ENCODE peak calls at places on chromosomes 3 and 15, in four cellular contexts. Q is CD4-positive, CD25-positive, alpha-beta regulatory T cell; J is right cardiac atrium; R is H9. X is an unnamed sample.

GRCh38 chr3:161096771-161097367 is 8.3 kb downstream of the B3GALNT1 start:
- DNase-seq in R (peak; percentile 61), J (no peak), Q (no peak), X (no peak)

GRCh38 chr3:133393204-133393603 is 6.7 kb upstream of the BFSP2 start:
- DNase-seq in Q (no peak), J (no peak), R (no peak), X (no peak)

GRCh38 chr3:76040946-76041345 is 255.6 kb upstream of the ZNF717 start:
- DNase-seq in Q (no peak), J (no peak), R (no peak), X (no peak)

GRCh38 chr3:10557783-10558373 is 52.5 kb upstream of the ATP2B2 start:
- DNase-seq in J (no peak), Q (no peak), R (peak; percentile 14), X (no peak)

GRCh38 chr3:188700497-188700896 is 471.3 kb upstream of the TPRG1 start:
- DNase-seq in R (no peak), J (no peak), Q (no peak), X (no peak)

GRCh38 chr3:169811606-169812123 is 1.0 kb upstream of the LRRIQ4 start:
- DNase-seq in J (no peak), Q (peak; percentile 10), R (no peak), X (peak; percentile 25)

GRCh38 chr3:39934696-39935095 is 125.3 kb downstream of the MYRIP start:
- DNase-seq in R (no peak), Q (no peak), J (no peak), X (no peak)

GRCh38 chr3:187777331-187778046 is 32.2 kb upstream of the BCL6 start:
- DNase-seq in J (no peak), R (no peak), Q (peak; percentile 41), X (peak; percentile 22)

GRCh38 chr3:193130576-193130975 is 110.4 kb upstream of the PLAAT1 start:
- DNase-seq in Q (no peak), J (no peak), R (no peak), X (no peak)

GRCh38 chr3:851098-851790 is 241.6 kb upstream of the CNTN6 start:
- DNase-seq in Q (no peak), R (peak; percentile 58), J (no peak), X (no peak)

GRCh38 chr15:88623061-88623460 is 1.9 kb downstream of the AEN start:
- DNase-seq in Q (no peak), R (no peak), J (no peak), X (no peak)

GRCh38 chr3:33131328-33132018 is 17.7 kb downstream of the CRTAP start:
- DNase-seq in Q (peak; percentile 44), R (peak; percentile 74), J (no peak), X (no peak)

GRCh38 chr3:99413504-99413903 is 224.9 kb upstream of the COL8A1 start:
- DNase-seq in J (no peak), R (no peak), Q (no peak), X (no peak)

GRCh38 chr3:165642761-165643432 is 194.3 kb downstream of the BCHE start:
- DNase-seq in Q (no peak), R (no peak), J (no peak), X (no peak)

GRCh38 chr3:117411991-117412390 is 702.4 kb downstream of the TUSC7 start:
- DNase-seq in J (no peak), R (no peak), Q (no peak), X (no peak)

GRCh38 chr3:5238545-5238944 is 51.0 kb downstream of the EDEM1 start:
- DNase-seq in Q (no peak), R (no peak), J (no peak), X (no peak)

GRCh38 chr3:69385723-69386483 is at the start of gene FRMD4B:
- DNase-seq in R (peak; percentile 50), J (peak; percentile 79), Q (no peak), X (peak; percentile 13)

GRCh38 chr15:31046759-31047359 is 54.7 kb downstream of the TRPM1 start:
- DNase-seq in Q (no peak), J (no peak), R (peak; percentile 72), X (no peak)

GRCh38 chr3:45881031-45882022 is 5.0 kb upstream of the CCR9 start:
- DNase-seq in R (no peak), Q (no peak), J (no peak), X (peak; percentile 84)

GRCh38 chr3:4688411-4688810 is 195.3 kb downstream of the ITPR1 start:
- DNase-seq in Q (no peak), R (no peak), J (no peak), X (no peak)

GRCh38 chr15:95409924-95410323 is 920.6 kb upstream of the NR2F2 start:
- DNase-seq in Q (no peak), J (no peak), R (no peak), X (no peak)

GRCh38 chr3:72099331-72100061 is 314.5 kb upstream of the PROK2 start:
- DNase-seq in R (no peak), Q (no peak), J (no peak), X (no peak)

GRCh38 chr3:72100626-72101187 is 315.8 kb upstream of the PROK2 start:
- DNase-seq in R (peak; percentile 79), J (peak; percentile 87), Q (peak; percentile 72), X (peak; percentile 73)

GRCh38 chr3:72101538-72101937 is 316.6 kb upstream of the PROK2 start:
- DNase-seq in J (no peak), R (no peak), Q (no peak), X (no peak)

GRCh38 chr3:72100062-72100511 is 315.1 kb upstream of the PROK2 start:
- DNase-seq in Q (no peak), J (no peak), R (peak; percentile 66), X (no peak)

GRCh38 chr3:72102057-72102711 is 317.2 kb upstream of the PROK2 start:
- DNase-seq in R (no peak), Q (no peak), J (no peak), X (no peak)
- H3K27ac ChIP-seq in R (no peak overlapping the region), Q (no peak overlapping the region), J (no peak overlapping the region), X (no peak overlapping the region)

GRCh38 chr3:13541691-13542090 is 7.2 kb upstream of the FBLN2 start:
- DNase-seq in R (no peak), Q (no peak), J (no peak), X (no peak)
- H3K4me1 ChIP-seq in R (peaks cover 3% of the 10 kb centered on the region), Q (peaks cover 3% of the 10 kb centered on the region), J (peaks cover 11% of the 10 kb centered on the region), X (peaks cover 14% of the 10 kb centered on the region)

GRCh38 chr15:34621675-34622074 is 38.2 kb upstream of the GOLGA8B start:
- DNase-seq in J (no peak), R (no peak), Q (no peak), X (no peak)
- H3K27ac ChIP-seq in J (no peak overlapping the region), R (no peak overlapping the region), Q (no peak overlapping the region), X (no peak overlapping the region)

DNA sequence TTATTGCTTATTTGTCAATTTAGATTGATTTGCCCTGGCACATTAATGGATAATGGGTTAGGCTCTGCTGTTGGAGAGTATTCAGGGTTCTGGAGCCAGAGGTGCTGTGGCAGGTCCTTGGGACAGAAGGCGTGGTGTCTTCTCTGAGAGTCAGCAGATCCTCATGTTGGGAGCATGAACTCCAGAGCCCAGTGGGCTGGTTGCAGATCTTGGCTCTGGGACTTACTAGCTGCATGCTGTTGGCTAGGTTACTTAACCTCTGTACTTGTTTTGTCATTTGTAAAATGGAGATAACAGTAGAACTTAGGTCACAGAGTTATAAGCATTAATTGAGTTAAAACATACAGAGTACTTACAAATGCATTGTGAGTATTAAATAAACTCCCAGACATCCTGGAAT is 77.6 kb downstream of the CCK start:
- DNase-seq in R (no peak), Q (no peak), J (no peak), X (no peak)
- H3K4me1 ChIP-seq in R (peaks cover 3% of the 10 kb centered on the region), Q (no peaks in the 10 kb centered on the region), J (peaks cover 5% of the 10 kb centered on the region), X (no peaks in the 10 kb centered on the region)

DNA sequence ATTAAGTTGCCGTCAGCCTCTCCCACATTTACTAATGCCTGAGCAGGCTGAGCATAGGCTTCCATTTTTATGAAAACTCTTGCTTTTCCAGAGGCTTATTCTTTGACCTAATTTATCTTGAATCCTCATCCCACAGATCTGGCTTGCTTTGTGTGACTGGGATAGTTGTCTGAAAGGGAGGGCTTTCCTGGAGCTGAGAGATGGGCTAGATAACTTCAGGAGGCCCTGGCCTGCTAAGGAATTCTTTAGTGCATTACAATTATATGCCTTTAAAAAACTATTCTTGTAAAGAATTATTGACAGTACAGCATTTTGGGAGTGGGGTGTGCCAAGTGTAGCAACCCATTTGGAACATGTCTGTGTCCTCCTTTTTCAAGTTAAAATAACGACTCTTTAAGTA is 52.3 kb downstream of the EEFSEC start:
- DNase-seq in R (no peak), Q (no peak), J (no peak), X (no peak)
- H3K27ac ChIP-seq in R (no peak overlapping the region), Q (no peak overlapping the region), J (no peak overlapping the region), X (no peak overlapping the region)

DNA sequence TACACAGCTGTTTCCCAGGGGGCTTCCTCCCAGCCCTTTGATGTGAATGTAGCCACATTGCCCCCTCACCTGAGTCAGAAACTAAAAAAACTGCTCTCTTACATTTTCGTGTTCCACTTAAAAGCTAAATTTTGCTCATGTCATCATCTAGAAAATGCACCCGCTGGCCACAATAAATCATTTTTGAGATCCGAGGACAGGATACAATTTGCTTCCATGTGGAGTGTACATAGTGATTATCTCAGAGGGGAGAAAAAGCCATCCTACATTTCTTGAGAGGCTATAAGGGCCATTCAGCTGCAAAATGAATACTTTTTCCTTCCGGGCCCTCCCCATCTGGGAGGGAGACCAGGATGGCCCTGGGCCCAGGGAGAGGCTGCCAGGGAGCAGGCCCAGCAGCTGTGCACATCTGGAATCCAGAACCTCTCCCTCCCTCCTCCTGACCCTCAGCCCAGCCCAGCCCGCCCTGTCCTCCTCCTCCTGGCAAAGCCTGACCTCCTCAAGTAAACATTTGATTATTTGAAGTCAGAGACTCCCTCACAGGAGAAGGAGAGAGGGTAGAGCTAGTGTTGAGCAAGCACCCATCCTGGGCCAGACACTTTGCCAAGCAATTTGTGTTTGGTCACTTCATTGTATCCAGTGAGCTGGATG is 59.1 kb downstream of the CORO2B start:
- DNase-seq in Q (no peak), R (no peak), J (peak; percentile 84), X (no peak)
- H3K4me1 ChIP-seq in Q (no peaks in the 10 kb centered on the region), R (no peaks in the 10 kb centered on the region), J (peaks cover 23% of the 10 kb centered on the region), X (no peaks in the 10 kb centered on the region)

GRCh38 chr3:59456852-59457485 is 407.1 kb upstream of the CFAP20DC start:
- DNase-seq in J (no peak), Q (no peak), R (no peak), X (no peak)
- H3K27ac ChIP-seq in J (no peak overlapping the region), Q (no peak overlapping the region), R (no peak overlapping the region), X (no peak overlapping the region)